ENCODE peak calls at places on chromosomes 3 and 15, in nine cellular contexts. X is ovary, C is IMR-90, H is tibial nerve, G is testis, Z is upper lobe of right lung, Y is spleen, N is heart right ventricle, J is dorsolateral prefrontal cortex. U is an unnamed sample. For H3K27me3, the result is how much of the 10 kb centered on the place peaks cover.

GRCh38 chr15:62874064-62874463 is 168.5 kb upstream of the TPM1 start:
- DNase-seq in X (no peak), C (no peak), H (no peak), G (no peak), Z (no peak), Y (no peak), N (no peak), J (no peak), U (no peak)

GRCh38 chr15:80926126-80926525 is 63.5 kb downstream of the MESD start:
- DNase-seq in X (no peak), C (no peak), H (no peak), G (no peak), Z (no peak), Y (no peak), N (no peak), J (no peak), U (no peak)

GRCh38 chr15:94230886-94231727 is at the start of gene MCTP2:
- DNase-seq in X (peak), C (peak), H (peak), G (peak), Z (peak), Y (peak), N (peak), J (no peak), U (peak)

GRCh38 chr3:194577985-194578905 is 55.0 kb downstream of the TMEM44 start:
- DNase-seq in X (no peak), C (peak), H (no peak), G (no peak), Z (no peak), Y (no peak), N (no peak), J (no peak), U (peak)

GRCh38 chr3:186060222-186060621 is 48.7 kb downstream of the ETV5 start:
- DNase-seq in X (no peak), C (no peak), H (no peak), G (no peak), Z (no peak), Y (no peak), N (no peak), J (no peak), U (no peak)

GRCh38 chr3:13018561-13019242 is 54.5 kb downstream of the IQSEC1 start:
- DNase-seq in X (no peak), C (no peak), H (no peak), G (no peak), Z (no peak), Y (peak), N (no peak), J (no peak), U (no peak)

GRCh38 chr15:73873889-73874511 is 636 bp downstream of the TBC1D21 start:
- DNase-seq in X (no peak), C (peak), H (no peak), G (peak), Z (no peak), Y (no peak), N (no peak), J (no peak), U (no peak)

GRCh38 chr3:25410703-25411102 is 17.4 kb upstream of the RARB start:
- DNase-seq in X (no peak), C (no peak), H (no peak), G (no peak), Z (no peak), Y (no peak), N (no peak), J (no peak), U (no peak)

GRCh38 chr3:195025056-195025880 is 245.7 kb downstream of the XXYLT1 start:
- DNase-seq in X (no peak), C (no peak), H (no peak), G (no peak), Z (peak), Y (no peak), N (no peak), J (no peak), U (no peak)

GRCh38 chr3:186875708-186876107 is 33.2 kb downstream of the ADIPOQ start:
- DNase-seq in X (no peak), C (no peak), H (no peak), G (no peak), Z (no peak), Y (no peak), N (no peak), J (no peak), U (no peak)

GRCh38 chr15:62495670-62496328 is 330.7 kb upstream of the C2CD4B start:
- DNase-seq in X (no peak), C (peak), H (no peak), G (no peak), Z (no peak), Y (no peak), N (peak), J (no peak), U (peak)

GRCh38 chr3:54897028-54897711 is 30.7 kb downstream of the LRTM1 start:
- DNase-seq in X (no peak), C (peak), H (no peak), G (no peak), Z (no peak), Y (no peak), N (no peak), J (no peak), U (no peak)

GRCh38 chr15:67783303-67783702 is 42.0 kb upstream of the SKOR1 start:
- DNase-seq in X (no peak), C (no peak), H (no peak), G (no peak), Z (no peak), Y (no peak), N (no peak), J (no peak), U (no peak)

GRCh38 chr3:59313365-59313764 is 263.5 kb upstream of the CFAP20DC start:
- DNase-seq in X (no peak), C (peak), H (no peak), G (peak), Z (peak), Y (no peak), N (peak), J (no peak), U (no peak)

DNA sequence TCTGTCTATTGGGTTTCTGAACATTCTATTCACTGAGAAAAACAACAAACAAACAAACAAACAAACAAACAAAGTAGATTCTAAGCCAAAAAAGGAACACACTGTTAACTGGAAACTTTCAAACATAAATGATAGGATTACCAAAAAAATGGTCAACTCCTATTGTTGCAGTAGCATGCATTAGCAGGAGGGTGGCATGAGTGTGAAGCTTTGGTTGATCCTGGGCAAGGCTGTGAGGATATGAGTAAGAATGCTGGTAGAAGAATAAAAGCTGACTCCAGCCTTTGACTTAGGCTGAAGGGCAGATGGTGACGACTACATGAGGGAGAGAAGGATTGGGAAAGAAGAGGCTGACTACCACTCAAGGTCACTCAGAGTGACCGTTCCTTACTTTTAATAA is 810.3 kb downstream of the VGLL3 start:
- DNase-seq in X (no peak), C (no peak), H (no peak), G (peak), Z (no peak), Y (no peak), N (no peak), J (no peak), U (no peak)
- TF ChIP-seq CTCF in X (no peak), C (no peak), H (no peak), G (peak), Z (no peak), Y (peak), N (no peak), J (no peak), U (no peak)

GRCh38 chr3:183244981-183245476 is 8.0 kb upstream of the B3GNT5 start:
- DNase-seq in X (no peak), C (no peak), H (no peak), G (no peak), Z (no peak), Y (no peak), N (no peak), J (no peak), U (no peak)
- H3K4me3 ChIP-seq in X (no peak), C (no peak), H (no peak), G (no peak), Z (no peak), Y (no peak), N (no peak), J (no peak), U (no peak)

DNA sequence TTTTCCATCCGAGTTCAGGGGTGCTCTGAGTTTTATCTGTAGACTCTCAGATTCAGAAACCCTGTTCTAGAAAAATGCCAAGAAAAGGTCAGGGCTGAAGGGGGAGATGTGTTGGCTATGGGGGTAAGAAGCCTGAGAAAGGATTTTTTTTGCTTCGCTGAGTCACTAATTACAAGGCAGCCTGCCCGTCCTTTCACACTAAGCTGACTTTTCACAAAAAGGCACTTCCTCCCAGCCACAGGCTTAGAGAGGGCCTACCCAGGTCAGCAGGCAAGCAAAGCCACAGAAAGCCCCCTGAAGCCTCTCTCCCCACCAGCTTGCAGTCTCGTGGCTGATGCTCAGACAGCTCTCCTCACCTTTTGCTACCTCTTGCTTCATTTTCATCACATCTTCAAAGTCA is 192.6 kb upstream of the PRICKLE2 start:
- DNase-seq in X (no peak), C (peak), H (no peak), G (no peak), Z (no peak), Y (no peak), N (no peak), J (no peak), U (peak)
- H3K27me3 ChIP-seq in X (under half), C (under half), H (under half), G (under half), Z (under half), Y (under half), N (under half), J (under half), U (under half)

GRCh38 chr3:48423883-48424695 is 5.8 kb downstream of the PLXNB1 start:
- DNase-seq in X (no peak), C (no peak), H (no peak), G (no peak), Z (no peak), Y (no peak), N (no peak), J (no peak), U (no peak)

GRCh38 chr3:48422691-48423090 is 7.2 kb downstream of the PLXNB1 start:
- DNase-seq in X (no peak), C (no peak), H (no peak), G (no peak), Z (no peak), Y (no peak), N (no peak), J (no peak), U (no peak)

GRCh38 chr3:48423241-48423882 is 6.5 kb downstream of the PLXNB1 start:
- DNase-seq in X (no peak), C (no peak), H (no peak), G (no peak), Z (no peak), Y (no peak), N (no peak), J (no peak), U (no peak)

GRCh38 chr3:48420561-48420960 is 9.3 kb downstream of the PLXNB1 start:
- DNase-seq in X (no peak), C (no peak), H (no peak), G (no peak), Z (no peak), Y (no peak), N (no peak), J (no peak), U (no peak)

GRCh38 chr3:48422272-48422671 is 7.6 kb downstream of the PLXNB1 start:
- DNase-seq in X (no peak), C (no peak), H (no peak), G (no peak), Z (no peak), Y (no peak), N (no peak), J (no peak), U (no peak)
- TF ChIP-seq CTCF in X (no peak), C (no peak), H (no peak), G (no peak), Z (no peak), Y (no peak), N (no peak), J (no peak), U (no peak)